ENCODE peak calls at places on chromosome 1, in five cellular contexts. One of them, this sample, is unnamed.

GRCh38 chr1:173240609-173241008 is 33.5 kb upstream of the TNFSF4 start:
- DNase-seq in fibroblast of lung: no peak
- DNase-seq in T1000: no peak
- DNase-seq in NCI-H1105 treated with DMSO at 0.1 percent for 48 hours: no peak
- DNase-seq in cerebellum: no peak
- DNase-seq in this sample: no peak

GRCh38 chr1:168164771-168165170 is 14.0 kb upstream of the TIPRL start:
- DNase-seq in fibroblast of lung: no peak
- DNase-seq in T1000: no peak
- DNase-seq in NCI-H1105 treated with DMSO at 0.1 percent for 48 hours: no peak
- DNase-seq in cerebellum: no peak
- DNase-seq in this sample: no peak

GRCh38 chr1:22496536-22497160 is 45.0 kb downstream of the ZBTB40 start:
- DNase-seq in fibroblast of lung: no peak
- DNase-seq in T1000: no peak
- DNase-seq in NCI-H1105 treated with DMSO at 0.1 percent for 48 hours: no peak
- DNase-seq in cerebellum: no peak
- DNase-seq in this sample: no peak

GRCh38 chr1:167791281-167792209 is 69.8 kb downstream of the MPZL1 start:
- DNase-seq in fibroblast of lung: peak
- DNase-seq in T1000: no peak
- DNase-seq in NCI-H1105 treated with DMSO at 0.1 percent for 48 hours: no peak
- DNase-seq in cerebellum: no peak
- DNase-seq in this sample: peak

GRCh38 chr1:178407662-178408061 is 89.1 kb downstream of the CLEC20A start:
- DNase-seq in fibroblast of lung: no peak
- DNase-seq in T1000: no peak
- DNase-seq in NCI-H1105 treated with DMSO at 0.1 percent for 48 hours: no peak
- DNase-seq in cerebellum: no peak
- DNase-seq in this sample: no peak

GRCh38 chr1:176201568-176201967 is 5.5 kb downstream of the COP1 start:
- DNase-seq in fibroblast of lung: no peak
- DNase-seq in T1000: no peak
- DNase-seq in NCI-H1105 treated with DMSO at 0.1 percent for 48 hours: no peak
- DNase-seq in cerebellum: no peak
- DNase-seq in this sample: no peak

GRCh38 chr1:54477153-54477561 is 70.9 kb upstream of the ACOT11 start:
- DNase-seq in fibroblast of lung: no peak
- DNase-seq in T1000: no peak
- DNase-seq in NCI-H1105 treated with DMSO at 0.1 percent for 48 hours: no peak
- DNase-seq in cerebellum: no peak
- DNase-seq in this sample: no peak

GRCh38 chr1:230104395-230105244 is 37.6 kb downstream of the GALNT2 start:
- DNase-seq in fibroblast of lung: peak
- DNase-seq in T1000: peak
- DNase-seq in NCI-H1105 treated with DMSO at 0.1 percent for 48 hours: peak
- DNase-seq in cerebellum: peak
- DNase-seq in this sample: peak

GRCh38 chr1:215568287-215568692 is 1.2 kb downstream of the KCTD3 start:
- DNase-seq in fibroblast of lung: peak
- DNase-seq in T1000: no peak
- DNase-seq in NCI-H1105 treated with DMSO at 0.1 percent for 48 hours: no peak
- DNase-seq in cerebellum: peak
- DNase-seq in this sample: peak

GRCh38 chr1:180503274-180503862 is 991 bp upstream of the ACBD6 start:
- DNase-seq in fibroblast of lung: no peak
- DNase-seq in T1000: no peak
- DNase-seq in NCI-H1105 treated with DMSO at 0.1 percent for 48 hours: no peak
- DNase-seq in cerebellum: peak
- DNase-seq in this sample: peak

GRCh38 chr1:54645806-54646676 is 4.5 kb downstream of the MROH7 start:
- DNase-seq in fibroblast of lung: no peak
- DNase-seq in T1000: no peak
- DNase-seq in NCI-H1105 treated with DMSO at 0.1 percent for 48 hours: no peak
- DNase-seq in cerebellum: no peak
- DNase-seq in this sample: no peak